ENCODE peak calls at places on chromosomes 6 and 20, in nine cellular contexts. I is heart right ventricle; H is CD4-positive, CD25-positive, alpha-beta regulatory T cell; L is IMR-90; M is heart left ventricle; J is spleen; T is HCT116; N is psoas muscle; E is esophagus squamous epithelium. R is an unnamed sample. For H3K27me3, the result is how much of the 10 kb centered on the place peaks cover.

GRCh38 chr6:157471895-157472686 is 91.1 kb downstream of the ZDHHC14 start:
- DNase-seq in I (no peak), H (no peak), L (no peak), M (no peak), J (no peak), T (no peak), N (no peak), E (no peak), R (no peak)

GRCh38 chr6:170433163-170434095 is 119.7 kb downstream of the PSMB1 start:
- DNase-seq in I (no peak), H (no peak), L (no peak), M (no peak), J (no peak), T (no peak), N (no peak), E (no peak), R (no peak)

GRCh38 chr20:20568604-20569205 is 143.7 kb downstream of the RALGAPA2 start:
- DNase-seq in I (no peak), H (no peak), L (peak), M (no peak), J (no peak), T (no peak), N (no peak), E (no peak), R (no peak)

GRCh38 chr20:37161830-37162549 is 17.1 kb upstream of the RPN2 start:
- DNase-seq in I (no peak), H (no peak), L (no peak), M (no peak), J (no peak), T (no peak), N (no peak), E (no peak), R (no peak)

GRCh38 chr6:107337342-107337741 is 122.0 kb downstream of the PDSS2 start:
- DNase-seq in I (no peak), H (no peak), L (no peak), M (no peak), J (no peak), T (no peak), N (no peak), E (no peak), R (no peak)

GRCh38 chr6:116083052-116083451 is 17.6 kb upstream of the NT5DC1 start:
- DNase-seq in I (no peak), H (no peak), L (no peak), M (no peak), J (no peak), T (no peak), N (no peak), E (no peak), R (no peak)

GRCh38 chr20:52049001-52049731 is 142.4 kb downstream of the ZFP64 start:
- DNase-seq in I (no peak), H (no peak), L (peak), M (no peak), J (no peak), T (no peak), N (no peak), E (no peak), R (no peak)

GRCh38 chr6:70797625-70798024 is 129.9 kb downstream of the SMAP1 start:
- DNase-seq in I (no peak), H (no peak), L (no peak), M (no peak), J (no peak), T (no peak), N (no peak), E (no peak), R (no peak)

GRCh38 chr6:23874985-23875384 is 251.0 kb upstream of the NRSN1 start:
- DNase-seq in I (no peak), H (no peak), L (no peak), M (no peak), J (no peak), T (no peak), N (no peak), E (no peak), R (no peak)

GRCh38 chr20:15734054-15734453 is 839.2 kb downstream of the KIF16B start:
- DNase-seq in I (no peak), H (no peak), L (no peak), M (no peak), J (no peak), T (no peak), N (no peak), E (no peak), R (no peak)

GRCh38 chr20:22791877-22792525 is 207.6 kb upstream of the FOXA2 start:
- DNase-seq in I (no peak), H (no peak), L (no peak), M (no peak), J (no peak), T (no peak), N (no peak), E (no peak), R (no peak)

GRCh38 chr6:16168858-16169257 is 40.0 kb downstream of the MYLIP start:
- DNase-seq in I (no peak), H (no peak), L (peak), M (no peak), J (no peak), T (peak), N (no peak), E (no peak), R (no peak)

GRCh38 chr20:49685809-49686208 is 27.9 kb downstream of the B4GALT5 start:
- DNase-seq in I (no peak), H (no peak), L (peak), M (no peak), J (no peak), T (no peak), N (no peak), E (no peak), R (no peak)

GRCh38 chr6:165184192-165184979 is 125.0 kb downstream of the C6orf118 start:
- DNase-seq in I (no peak), H (no peak), L (no peak), M (peak), J (no peak), T (no peak), N (no peak), E (no peak), R (peak)

GRCh38 chr6:160024152-160024551 is 55.3 kb downstream of the IGF2R start:
- DNase-seq in I (no peak), H (no peak), L (no peak), M (no peak), J (no peak), T (no peak), N (no peak), E (no peak), R (peak)

GRCh38 chr20:51532577-51533191 is 9.8 kb downstream of the NFATC2 start:
- DNase-seq in I (peak), H (no peak), L (peak), M (peak), J (peak), T (no peak), N (peak), E (no peak), R (peak)

GRCh38 chr6:29828471-29828797 is 809 bp downstream of the HLA-G start:
- DNase-seq in I (no peak), H (peak), L (no peak), M (no peak), J (no peak), T (no peak), N (no peak), E (no peak), R (no peak)

GRCh38 chr6:124924333-124924759 is 37.9 kb upstream of the RNF217 start:
- DNase-seq in I (no peak), H (no peak), L (peak), M (no peak), J (no peak), T (no peak), N (no peak), E (no peak), R (no peak)

GRCh38 chr20:46916244-46916603 is 21.6 kb downstream of the EYA2 start:
- DNase-seq in I (no peak), H (no peak), L (no peak), M (no peak), J (no peak), T (no peak), N (no peak), E (no peak), R (no peak)

GRCh38 chr6:48449002-48449401 is 338.0 kb upstream of the PTCHD4 start:
- DNase-seq in I (no peak), H (no peak), L (peak), M (no peak), J (no peak), T (no peak), N (no peak), E (no peak), R (no peak)

GRCh38 chr6:54491431-54491830 is 183.2 kb downstream of the TINAG start:
- DNase-seq in I (no peak), H (no peak), L (no peak), M (no peak), J (no peak), T (no peak), N (no peak), E (no peak), R (no peak)

GRCh38 chr6:134123666-134124208 is 71.3 kb upstream of the SLC2A12 start:
- DNase-seq in I (no peak), H (peak), L (peak), M (no peak), J (no peak), T (peak), N (no peak), E (no peak), R (no peak)

GRCh38 chr20:12252793-12253192 is 335.1 kb downstream of the BTBD3 start:
- DNase-seq in I (no peak), H (no peak), L (peak), M (no peak), J (no peak), T (no peak), N (no peak), E (no peak), R (no peak)

GRCh38 chr20:37647946-37648345 is 45.9 kb upstream of the CTNNBL1 start:
- DNase-seq in I (no peak), H (no peak), L (no peak), M (no peak), J (no peak), T (no peak), N (no peak), E (no peak), R (no peak)

GRCh38 chr6:168576388-168576787 is 135.4 kb downstream of the SMOC2 start:
- DNase-seq in I (no peak), H (no peak), L (no peak), M (no peak), J (no peak), T (no peak), N (no peak), E (no peak), R (no peak)

GRCh38 chr20:3727333-3728035 is 5.0 kb upstream of the HSPA12B start:
- DNase-seq in I (no peak), H (no peak), L (peak), M (no peak), J (peak), T (no peak), N (no peak), E (no peak), R (no peak)

GRCh38 chr6:52049252-52050050 is 38.0 kb downstream of the PKHD1 start:
- DNase-seq in I (no peak), H (no peak), L (peak), M (no peak), J (no peak), T (peak), N (no peak), E (no peak), R (no peak)

GRCh38 chr6:73121421-73121993 is 103.8 kb downstream of the KHDC1L start:
- DNase-seq in I (no peak), H (no peak), L (peak), M (no peak), J (no peak), T (no peak), N (no peak), E (no peak), R (no peak)

GRCh38 chr6:85404497-85405174 is 45.2 kb upstream of the NT5E start:
- DNase-seq in I (no peak), H (no peak), L (peak), M (no peak), J (no peak), T (peak), N (no peak), E (no peak), R (no peak)

GRCh38 chr6:94323853-94324252 is 904.5 kb upstream of the EPHA7 start:
- DNase-seq in I (no peak), H (no peak), L (no peak), M (no peak), J (no peak), T (no peak), N (no peak), E (no peak), R (no peak)

GRCh38 chr20:31547017-31547675 is 32.9 kb downstream of the HM13 start:
- DNase-seq in I (peak), H (peak), L (peak), M (peak), J (peak), T (peak), N (peak), E (peak), R (peak)

GRCh38 chr6:18464176-18464575 is 77.0 kb downstream of the RNF144B start:
- DNase-seq in I (no peak), H (no peak), L (no peak), M (no peak), J (no peak), T (no peak), N (no peak), E (no peak), R (no peak)

GRCh38 chr6:71250050-71250689 is 38.4 kb upstream of the OGFRL1 start:
- DNase-seq in I (no peak), H (no peak), L (peak), M (peak), J (no peak), T (no peak), N (no peak), E (no peak), R (no peak)

GRCh38 chr20:63029358-63030121 is 22.8 kb upstream of the BHLHE23 start:
- DNase-seq in I (peak), H (no peak), L (no peak), M (no peak), J (peak), T (no peak), N (no peak), E (no peak), R (no peak)

GRCh38 chr20:63025534-63026331 is 19.0 kb upstream of the BHLHE23 start:
- DNase-seq in I (peak), H (no peak), L (peak), M (no peak), J (peak), T (no peak), N (no peak), E (no peak), R (no peak)

GRCh38 chr20:63028461-63028921 is 21.7 kb upstream of the BHLHE23 start:
- DNase-seq in I (peak), H (no peak), L (no peak), M (no peak), J (peak), T (no peak), N (no peak), E (no peak), R (no peak)

GRCh38 chr20:63026582-63027424 is 20.0 kb upstream of the BHLHE23 start:
- DNase-seq in I (peak), H (no peak), L (no peak), M (no peak), J (peak), T (no peak), N (no peak), E (no peak), R (no peak)

DNA sequence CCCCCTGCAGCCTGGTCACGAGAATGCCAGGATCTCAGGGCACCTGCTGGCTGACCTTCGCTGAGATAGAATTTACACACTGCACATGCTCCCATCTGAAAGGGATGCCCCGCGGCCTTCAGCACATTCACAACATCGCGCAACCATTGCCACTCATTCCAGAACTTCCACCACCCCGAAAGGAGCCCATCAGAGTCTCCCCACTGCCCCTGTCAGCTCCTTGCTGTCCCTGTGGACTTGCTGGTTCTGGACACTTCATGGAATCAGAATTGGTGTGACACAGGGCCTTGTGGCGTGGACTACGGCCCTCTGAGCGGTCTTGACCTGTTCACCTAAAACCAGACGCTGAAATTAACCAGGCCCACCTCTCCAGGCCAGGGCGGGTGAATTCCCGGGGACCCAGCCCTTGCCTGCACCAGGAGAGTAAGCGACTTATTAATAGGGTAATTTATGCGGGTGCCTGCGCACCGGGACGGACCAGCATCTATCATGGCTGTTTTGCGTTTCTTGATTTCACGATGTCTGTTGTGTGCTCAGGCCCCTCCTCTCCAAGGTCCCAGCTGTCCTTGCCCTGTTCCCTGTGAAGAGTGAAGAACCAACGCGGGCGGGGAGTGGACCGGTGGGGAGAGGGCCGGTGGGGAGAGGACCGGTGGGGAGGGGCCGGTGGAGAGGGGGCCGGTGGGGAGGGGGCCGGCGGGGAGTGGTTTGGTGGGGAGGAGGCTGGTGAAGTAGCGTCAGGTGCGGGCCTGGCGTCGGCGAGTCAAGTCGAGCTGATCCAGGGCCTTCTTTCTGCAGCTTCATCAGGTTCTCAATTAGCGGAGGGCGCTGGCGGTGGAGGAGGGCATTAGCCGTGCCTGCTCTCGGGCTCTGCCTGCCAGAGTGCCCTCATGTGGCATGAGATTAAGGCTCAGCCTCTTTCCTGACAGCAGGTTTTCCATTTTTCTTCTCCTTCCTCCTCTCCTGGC is 20.9 kb upstream of the BHLHE23 start:
- DNase-seq in I (peak), H (no peak), L (no peak), M (no peak), J (peak), T (no peak), N (no peak), E (no peak), R (no peak)
- H3K27me3 ChIP-seq in I (half or more), H (under half), L (half or more), M (half or more), J (under half), T (under half), N (half or more), E (under half), R (half or more)

DNA sequence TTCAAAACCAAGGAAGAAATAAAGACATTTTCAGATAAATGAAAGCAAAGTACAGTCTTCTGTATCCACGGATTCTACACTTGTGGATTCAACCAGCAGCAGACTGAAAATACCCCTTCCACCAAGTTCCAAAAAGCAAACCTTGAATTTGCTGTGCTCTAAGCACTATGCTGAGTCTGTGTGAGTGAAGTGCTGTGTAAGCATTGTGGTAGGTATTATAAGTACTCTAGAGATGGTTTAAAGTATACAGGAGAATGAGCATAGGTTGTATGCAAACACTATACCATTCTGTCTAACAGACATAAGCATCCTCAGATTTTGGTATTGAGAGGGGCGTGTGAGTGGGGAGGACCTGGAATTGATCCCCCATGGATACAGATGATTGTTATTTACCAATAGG is 9.6 kb downstream of the OSER1 start:
- DNase-seq in I (no peak), H (no peak), L (no peak), M (no peak), J (no peak), T (no peak), N (no peak), E (no peak), R (no peak)
- H3K27me3 ChIP-seq in I (under half), H (under half), L (under half), M (under half), J (under half), T (under half), N (under half), E (under half), R (under half)

GRCh38 chr20:33013701-33014326 is 6.3 kb downstream of the BPIFB2 start:
- DNase-seq in I (no peak), H (no peak), L (no peak), M (no peak), J (peak), T (no peak), N (no peak), E (no peak), R (no peak)
- H3K27me3 ChIP-seq in I (under half), H (under half), L (under half), M (under half), J (under half), T (under half), N (under half), E (under half), R (under half)

DNA sequence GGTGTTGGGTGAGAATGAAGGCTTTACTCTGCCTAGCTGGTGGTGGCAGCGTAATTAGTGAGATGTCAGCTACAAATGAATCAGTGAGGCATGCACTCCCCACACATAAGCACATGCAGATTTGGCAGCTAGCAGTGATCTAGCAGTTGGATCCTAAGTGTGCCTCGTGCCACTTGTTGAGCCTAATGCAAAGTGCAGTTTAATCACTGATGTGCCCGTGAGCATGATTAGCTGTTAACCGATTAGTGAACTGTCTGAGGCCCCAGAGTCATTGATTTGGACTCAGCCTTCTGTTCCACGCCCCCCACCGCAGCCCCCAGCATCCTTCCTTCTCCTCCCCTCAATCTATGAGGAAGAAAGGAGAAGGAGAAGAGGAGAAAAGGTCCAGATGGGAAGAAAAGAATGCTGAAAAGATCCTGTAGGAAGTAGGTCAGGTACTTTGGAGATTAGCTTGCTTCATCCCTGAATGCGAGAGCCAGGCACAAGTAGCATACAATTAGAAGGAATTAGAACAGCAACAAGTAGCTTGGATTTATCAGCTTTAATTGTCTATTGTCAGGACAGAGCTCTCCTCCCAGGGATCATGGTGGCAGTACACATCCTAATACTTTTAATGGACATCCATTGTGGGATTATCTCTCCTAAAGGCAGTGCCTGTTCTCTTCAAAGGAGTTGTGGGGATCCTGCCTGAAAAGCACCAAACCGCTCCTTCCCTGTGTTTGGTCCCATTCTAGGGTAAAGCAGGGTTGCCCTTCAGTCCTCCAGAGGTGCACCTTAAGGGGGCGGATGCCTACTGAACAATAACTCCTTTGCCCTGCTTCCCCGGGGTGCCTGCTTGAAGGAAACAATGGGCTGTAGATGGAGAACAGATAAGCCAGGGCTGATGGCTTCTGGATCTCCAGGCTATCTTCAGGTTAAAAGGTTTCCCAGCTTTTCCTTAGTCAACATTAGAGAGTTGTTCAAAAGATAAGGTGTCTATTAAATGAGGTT is 5.7 kb upstream of the PRDM1 start:
- DNase-seq in I (no peak), H (no peak), L (no peak), M (no peak), J (no peak), T (no peak), N (no peak), E (no peak), R (no peak)
- H3K27me3 ChIP-seq in I (under half), H (under half), L (under half), M (under half), J (under half), T (under half), N (under half), E (under half), R (under half)

DNA sequence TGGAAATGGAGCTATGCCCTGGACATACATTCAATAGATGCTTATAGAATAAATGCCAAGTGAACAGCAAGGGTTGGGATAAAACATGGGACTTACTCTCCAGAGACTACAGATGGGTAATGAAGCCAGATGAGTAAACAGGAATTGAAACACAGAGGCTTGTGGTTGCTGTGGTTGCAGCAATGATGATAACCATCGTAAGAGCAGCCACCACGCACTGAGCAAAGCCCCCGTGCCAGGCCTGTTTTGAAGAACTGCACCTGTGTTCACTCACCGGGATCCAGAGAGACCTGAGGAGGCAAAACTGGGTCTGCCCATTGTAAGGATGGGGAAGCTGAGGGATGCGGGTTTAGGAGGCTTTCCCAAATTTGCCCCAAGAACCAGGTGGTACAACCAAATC is 431.1 kb upstream of the CDH4 start:
- DNase-seq in I (no peak), H (no peak), L (no peak), M (no peak), J (no peak), T (no peak), N (no peak), E (no peak), R (no peak)
- H3K27me3 ChIP-seq in I (under half), H (under half), L (under half), M (under half), J (under half), T (under half), N (under half), E (under half), R (under half)

GRCh38 chr6:55569638-55570037 is 9.4 kb downstream of the HMGCLL1 start:
- DNase-seq in I (peak), H (no peak), L (no peak), M (no peak), J (no peak), T (no peak), N (peak), E (no peak), R (no peak)
- H3K27me3 ChIP-seq in I (under half), H (under half), L (under half), M (under half), J (under half), T (under half), N (under half), E (under half), R (under half)